ENCODE peak calls at places on chromosomes 11 and 22, in five cellular contexts. T is psoas muscle, Q is neuronal stem cell, K is uterus, D is AG04450. M is an unnamed sample.

GRCh38 chr11:61332823-61333637 is at the start of the genes DDB1 and TKFC:
- DNase-seq in K (peak; percentile 94), T (peak; percentile 96), D (peak; percentile 66), Q (peak; percentile 93), M (peak; percentile 97)

GRCh38 chr22:24070553-24070952 is 59.4 kb downstream of the CABIN1 start:
- DNase-seq in K (no peak), T (no peak), Q (no peak), D (no peak), M (no peak)

GRCh38 chr11:3227568-3228444 is 4.4 kb downstream of the MRGPRE start:
- DNase-seq in Q (no peak), D (no peak), K (no peak), T (no peak), M (no peak)

GRCh38 chr11:40328890-40329617 is 1130.4 kb downstream of the LRRC4C start:
- DNase-seq in T (peak; percentile 14), K (no peak), Q (no peak), D (peak; percentile 100), M (peak; percentile 32)

GRCh38 chr22:36369922-36370781 is 17.6 kb downstream of the MYH9 start:
- DNase-seq in Q (no peak), K (peak; percentile 74), T (peak; percentile 34), D (no peak), M (peak; percentile 74)

GRCh38 chr11:117204283-117205080 is 5.3 kb downstream of the TAGLN start:
- DNase-seq in D (no peak), K (peak; percentile 65), Q (no peak), T (no peak), M (peak; percentile 44)

GRCh38 chr11:116110802-116111201 is 606.6 kb upstream of the CADM1 start:
- DNase-seq in K (no peak), D (no peak), T (no peak), Q (no peak), M (no peak)

GRCh38 chr11:122808494-122808893 is 29.8 kb upstream of the CRTAM start:
- DNase-seq in Q (no peak), D (no peak), K (no peak), T (no peak), M (no peak)

GRCh38 chr11:2327032-2327431 is 25.2 kb downstream of the TSPAN32 start:
- DNase-seq in K (no peak), T (no peak), Q (no peak), D (no peak), M (no peak)

GRCh38 chr22:41070665-41071331 is 21.6 kb upstream of the EP300 start:
- DNase-seq in K (no peak), T (no peak), D (no peak), Q (no peak), M (no peak)
- H3K27ac ChIP-seq in K (no peak overlapping the region), T (no peak overlapping the region), D (no peak overlapping the region), Q (no peak overlapping the region), M (no peak overlapping the region)

GRCh38 chr22:43561421-43562178 is 149.8 kb downstream of the MPPED1 start:
- DNase-seq in K (no peak), D (no peak), Q (no peak), T (no peak), M (no peak)
- H3K27ac ChIP-seq in K (no peak overlapping the region), D (no peak overlapping the region), Q (no peak overlapping the region), T (no peak overlapping the region), M (no peak overlapping the region)

GRCh38 chr22:40218152-40218551 is 40.4 kb downstream of the TNRC6B start:
- DNase-seq in D (no peak), K (no peak), Q (no peak), T (no peak), M (no peak)

GRCh38 chr22:40216041-40216756 is 38.5 kb downstream of the TNRC6B start:
- DNase-seq in Q (no peak), K (no peak), T (no peak), D (no peak), M (no peak)

GRCh38 chr22:40213478-40213877 is 35.8 kb downstream of the TNRC6B start:
- DNase-seq in D (no peak), T (no peak), K (no peak), Q (no peak), M (no peak)

GRCh38 chr22:40212126-40212525 is 34.4 kb downstream of the TNRC6B start:
- DNase-seq in T (no peak), K (no peak), D (no peak), Q (no peak), M (no peak)

DNA sequence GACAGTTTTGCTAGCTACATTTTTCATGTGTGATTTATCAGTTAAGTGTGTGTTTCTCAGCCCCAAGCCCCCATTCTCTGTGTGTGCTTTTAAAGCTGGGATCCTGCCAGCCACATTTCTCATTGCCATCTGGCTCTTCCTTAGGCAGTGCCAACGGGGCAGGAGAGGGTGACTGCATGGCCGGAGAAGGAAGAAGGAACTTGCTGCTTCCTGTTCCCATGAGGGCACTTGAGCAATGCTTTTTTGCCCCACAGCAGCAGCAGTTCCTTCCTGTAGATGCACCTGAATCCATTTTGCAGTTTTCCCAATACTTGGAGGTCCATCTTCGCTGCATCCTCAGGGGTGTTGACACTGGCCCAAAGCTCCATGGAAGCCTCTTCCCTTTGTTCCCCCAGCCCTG is 37.5 kb downstream of the TNRC6B start:
- DNase-seq in Q (no peak), D (no peak), K (no peak), T (peak; percentile 37), M (peak; percentile 69)
- H3K27ac ChIP-seq in Q (no peak overlapping the region), D (no peak overlapping the region), K (no peak overlapping the region), T (peak overlapping the region; percentile 46), M (no peak overlapping the region)

GRCh38 chr11:101444851-101445250 is 139.0 kb downstream of the TRPC6 start:
- DNase-seq in Q (no peak), D (no peak), T (no peak), K (no peak), M (no peak)
- H3K27ac ChIP-seq in Q (no peak overlapping the region), D (no peak overlapping the region), T (no peak overlapping the region), K (no peak overlapping the region), M (no peak overlapping the region)

GRCh38 chr11:66467034-66467659 is 442 bp downstream of the PELI3 start:
- DNase-seq in T (peak; percentile 47), D (no peak), K (no peak), Q (peak; percentile 33), M (peak; percentile 65)
- H3K27ac ChIP-seq in T (peak overlapping the region; percentile 69), D (no peak overlapping the region), K (peak overlapping the region; percentile 53), Q (no peak overlapping the region), M (no peak overlapping the region)

GRCh38 chr11:35517481-35517880 is 7.9 kb downstream of the PAMR1 start:
- DNase-seq in D (no peak), K (no peak), T (no peak), Q (no peak), M (no peak)
- H3K27ac ChIP-seq in D (no peak overlapping the region), K (no peak overlapping the region), T (no peak overlapping the region), Q (no peak overlapping the region), M (no peak overlapping the region)

DNA sequence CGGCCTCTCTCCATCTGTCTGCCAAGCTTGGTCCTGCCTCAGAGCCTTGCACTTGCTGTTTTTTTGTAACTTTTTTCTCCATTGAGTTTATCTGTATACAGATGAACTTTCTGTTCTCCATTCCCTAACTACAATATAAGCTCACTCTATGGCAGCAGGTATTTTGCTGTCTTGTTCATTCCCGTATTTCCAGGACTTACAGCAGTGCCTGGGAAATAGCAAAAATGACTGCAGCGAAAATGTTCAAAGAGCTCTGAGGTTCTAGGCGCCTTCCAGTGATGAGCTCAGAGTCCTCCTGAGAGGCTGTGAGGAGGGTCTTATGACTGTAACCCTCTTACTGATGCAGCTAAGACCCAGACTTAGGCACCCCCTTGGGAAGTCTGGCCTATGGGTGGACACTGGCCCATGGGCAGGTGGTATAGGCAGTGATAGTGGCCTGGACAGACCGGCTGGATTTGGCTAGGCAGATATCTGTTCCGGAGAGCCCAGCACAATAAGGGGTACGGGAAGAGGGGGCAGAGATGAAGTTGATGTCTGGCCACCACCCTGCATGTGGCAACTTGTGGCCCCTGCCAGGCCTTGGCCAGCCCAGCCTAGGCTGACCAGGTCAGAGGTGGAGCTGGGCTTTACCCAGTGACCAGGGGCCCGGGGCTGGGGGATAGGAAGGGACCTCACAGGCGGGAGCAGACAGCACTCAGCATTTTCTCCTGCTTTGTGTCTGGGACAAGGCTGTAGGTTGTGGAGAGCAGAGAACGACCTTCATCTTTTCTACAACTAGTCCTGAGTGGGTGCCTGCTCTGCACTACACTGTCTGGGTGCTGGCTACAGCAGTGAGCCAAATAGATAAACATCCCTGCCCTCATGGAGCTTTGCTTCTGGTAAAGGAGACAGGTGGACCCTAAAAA is 4.6 kb downstream of the ATF4 start:
- DNase-seq in K (no peak), D (no peak), Q (no peak), T (no peak), M (no peak)
- H3K27ac ChIP-seq in K (peak overlapping the region; percentile 98), D (peak overlapping the region; percentile 39), Q (no peak overlapping the region), T (peak overlapping the region; percentile 100), M (no peak overlapping the region)

DNA sequence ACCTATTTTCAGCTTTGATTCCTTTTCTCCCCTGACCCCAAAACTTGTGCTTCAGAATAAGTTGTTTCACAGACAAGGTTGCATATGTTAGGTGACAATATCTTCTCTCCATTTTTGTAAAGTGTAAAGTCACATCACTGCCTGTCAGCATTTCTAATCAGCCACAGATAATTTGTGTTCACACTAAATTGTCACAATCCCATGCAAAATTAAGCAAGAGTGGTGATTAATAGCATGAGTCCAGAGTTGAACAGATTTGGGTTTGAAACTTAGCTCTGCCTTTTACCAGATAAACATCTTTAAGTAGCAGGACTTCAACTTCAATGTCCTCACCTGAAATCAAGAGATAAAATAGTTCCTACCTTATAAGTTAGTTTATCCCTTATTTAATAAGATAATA is 80.1 kb downstream of the MICAL2 start:
- DNase-seq in D (no peak), Q (no peak), K (no peak), T (no peak), M (no peak)
- H3K27ac ChIP-seq in D (no peak overlapping the region), Q (no peak overlapping the region), K (no peak overlapping the region), T (no peak overlapping the region), M (no peak overlapping the region)

DNA sequence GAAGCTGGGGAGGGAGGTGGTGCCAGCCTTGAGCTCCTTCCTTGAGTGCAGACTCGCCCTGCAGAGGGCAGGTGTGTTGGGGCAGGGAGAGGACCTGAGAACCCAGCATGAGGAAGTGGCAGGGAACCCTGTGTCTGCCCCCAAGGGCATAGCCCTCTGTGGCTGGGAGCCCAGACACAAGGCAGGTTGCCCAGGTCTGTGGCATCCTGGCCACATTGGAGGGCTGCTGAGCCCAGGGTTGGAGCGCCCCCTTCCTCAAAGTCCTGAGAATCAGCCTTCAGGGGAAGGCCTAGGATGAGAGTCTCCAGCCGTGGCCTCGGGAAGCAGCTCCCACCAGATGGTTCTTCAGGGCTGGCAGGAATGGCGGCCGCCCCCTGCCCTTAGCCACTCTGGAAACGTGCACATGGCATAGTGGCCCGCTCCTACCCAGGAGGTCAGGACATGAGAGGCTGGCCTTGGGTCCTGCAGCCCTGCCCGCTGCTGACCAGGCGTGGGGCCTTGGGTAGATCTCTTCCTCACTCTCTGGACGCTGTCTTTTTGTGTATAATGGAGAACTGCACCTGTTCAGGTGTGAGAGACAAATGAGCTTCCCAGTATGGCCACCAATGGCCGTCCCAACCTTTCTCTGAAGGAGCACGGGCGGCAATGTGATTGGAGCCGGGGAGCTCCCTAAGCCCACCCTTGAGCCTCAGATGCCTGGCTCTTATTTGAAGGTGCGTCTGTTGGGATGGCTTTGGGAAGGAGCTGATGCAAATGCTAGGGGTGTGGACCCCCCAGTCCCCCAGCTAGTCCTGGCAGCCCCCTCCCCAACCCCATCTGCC is 4.5 kb upstream of the CDC42BPG start:
- DNase-seq in Q (no peak), T (no peak), K (no peak), D (no peak), M (no peak)
- H3K27ac ChIP-seq in Q (no peak overlapping the region), T (no peak overlapping the region), K (no peak overlapping the region), D (no peak overlapping the region), M (no peak overlapping the region)

DNA sequence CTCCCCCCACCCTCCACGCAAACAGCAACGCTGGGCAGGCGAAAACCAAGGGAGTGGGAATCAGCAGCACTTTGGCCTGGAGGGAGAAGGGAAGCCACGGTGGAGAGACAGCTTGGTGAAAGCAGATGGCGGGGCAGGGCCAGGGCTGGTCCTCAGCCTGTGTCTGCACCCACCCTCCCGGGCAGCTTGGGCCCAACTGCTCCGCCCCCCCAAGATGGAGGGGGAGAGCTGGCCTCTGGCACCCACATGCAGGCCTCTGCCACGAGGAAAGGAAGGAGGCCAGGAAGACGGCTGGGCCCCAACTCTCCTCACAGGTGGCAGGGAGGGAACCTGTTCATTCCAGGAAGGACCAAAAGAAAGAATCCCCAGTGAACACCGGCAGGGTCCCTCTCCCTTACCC is 17.9 kb downstream of the MAFF start:
- DNase-seq in K (no peak), T (no peak), D (no peak), Q (no peak), M (no peak)
- H3K27ac ChIP-seq in K (peak overlapping the region; percentile 99), T (peak overlapping the region; percentile 82), D (peak overlapping the region; percentile 68), Q (peak overlapping the region; percentile 28), M (peak overlapping the region; percentile 92)